ENCODE peak calls at places on chromosomes 11 and 22, in five cellular contexts. T is A549, H is HepG2, F is endothelial cell of umbilical vein, U is K562. M is an unnamed sample.

GRCh38 chr11:126405906-126406305 is 50.4 kb downstream of the ST3GAL4 start:
- DNase-seq in F (no peak), U (no peak), H (no peak), T (no peak), M (no peak)

GRCh38 chr22:38751066-38751421 is 4.8 kb downstream of the SUN2 start:
- DNase-seq in H (no peak), U (no peak), T (no peak), F (no peak), M (no peak)

GRCh38 chr11:66337103-66337899 is 1.1 kb upstream of the RIN1 start:
- DNase-seq in U (no peak), H (no peak), T (no peak), F (no peak), M (peak; percentile 44)

GRCh38 chr11:44651535-44652130 is 75.1 kb upstream of the TSPAN18 start:
- DNase-seq in F (peak; percentile 60), T (no peak), H (no peak), U (no peak), M (no peak)

GRCh38 chr11:124942446-124943202 is 6.8 kb upstream of the HEPACAM start:
- DNase-seq in T (no peak), H (peak; percentile 83), U (no peak), F (no peak), M (no peak)

GRCh38 chr11:123543796-123544195 is 110.6 kb downstream of the SCN3B start:
- DNase-seq in H (no peak), U (no peak), T (no peak), F (peak; percentile 52), M (no peak)

GRCh38 chr22:41548830-41549211 is 4.6 kb upstream of the POLR3H start:
- DNase-seq in T (no peak), F (no peak), H (no peak), U (no peak), M (no peak)

GRCh38 chr22:30555282-30556210 is 9.0 kb upstream of the SEC14L6 start:
- DNase-seq in H (no peak), U (no peak), F (no peak), T (no peak), M (no peak)

GRCh38 chr11:32829680-32830412 is at the start of gene PRRG4:
- DNase-seq in U (no peak), H (no peak), F (no peak), T (peak; percentile 35), M (peak; percentile 80)

GRCh38 chr11:131910491-131911387 is 540.3 kb downstream of the NTM start:
- DNase-seq in F (peak; percentile 43), U (no peak), H (no peak), T (peak; percentile 3), M (peak; percentile 74)

GRCh38 chr11:2193099-2193886 is 21.7 kb upstream of the TH start:
- DNase-seq in U (peak; percentile 67), F (no peak), T (no peak), H (no peak), M (no peak)

GRCh38 chr11:54927704-54928103 is 221.1 kb downstream of the OR4A5 start:
- DNase-seq in T (no peak), F (no peak), H (no peak), U (no peak), M (no peak)

GRCh38 chr11:124894606-124895430 is 2.8 kb downstream of the ROBO4 start:
- DNase-seq in H (no peak), F (no peak), U (no peak), T (no peak), M (no peak)

GRCh38 chr11:119758291-119758690 is 29.3 kb upstream of the NECTIN1 start:
- DNase-seq in T (no peak), H (no peak), F (no peak), U (no peak), M (no peak)
- TF ChIP-seq CTCF in T (no peak), H (no peak), F (no peak), U (no peak), M (no peak)

DNA sequence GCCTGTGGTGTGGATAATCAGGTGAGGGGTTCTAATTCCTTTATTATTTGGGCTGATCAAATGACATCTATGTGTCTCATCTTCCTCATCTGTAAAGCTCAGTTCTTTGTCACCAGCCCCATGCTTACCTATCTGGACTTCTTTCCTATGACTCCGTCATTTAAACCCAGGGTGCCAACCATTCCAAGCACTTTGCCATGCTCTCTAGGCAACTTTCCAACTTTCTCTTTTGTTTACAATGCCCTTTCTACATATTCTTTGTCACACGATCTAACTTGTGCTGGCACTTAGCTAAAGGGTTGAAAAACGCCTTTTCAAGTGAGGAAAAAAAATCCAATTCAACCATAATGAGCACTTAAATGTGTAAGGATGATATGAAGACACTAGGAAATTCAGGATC is 27.9 kb downstream of the EXPH5 start:
- DNase-seq in U (no peak), T (no peak), H (no peak), F (no peak), M (no peak)
- TF ChIP-seq JUN in U (no peak), T (no peak), H (no peak), F (no peak), M (no peak)

GRCh38 chr11:95714853-95715776 is 74.5 kb downstream of the FAM76B start:
- DNase-seq in F (no peak), T (no peak), H (no peak), U (no peak), M (no peak)

GRCh38 chr11:95716266-95716665 is 73.3 kb downstream of the FAM76B start:
- DNase-seq in U (no peak), T (no peak), H (no peak), F (no peak), M (no peak)

GRCh38 chr11:95720219-95720618 is 69.4 kb downstream of the FAM76B start:
- DNase-seq in U (no peak), F (no peak), T (no peak), H (no peak), M (no peak)

GRCh38 chr11:95715777-95716241 is 73.8 kb downstream of the FAM76B start:
- DNase-seq in H (peak; percentile 3), F (peak; percentile 90), U (no peak), T (no peak), M (no peak)

GRCh38 chr11:95717314-95717713 is 72.3 kb downstream of the FAM76B start:
- DNase-seq in T (no peak), H (no peak), U (no peak), F (no peak), M (no peak)
- H3K4me2 ChIP-seq in T (no peak overlapping the region), H (no peak overlapping the region), U (no peak overlapping the region), F (no peak overlapping the region), M (no peak overlapping the region)

DNA sequence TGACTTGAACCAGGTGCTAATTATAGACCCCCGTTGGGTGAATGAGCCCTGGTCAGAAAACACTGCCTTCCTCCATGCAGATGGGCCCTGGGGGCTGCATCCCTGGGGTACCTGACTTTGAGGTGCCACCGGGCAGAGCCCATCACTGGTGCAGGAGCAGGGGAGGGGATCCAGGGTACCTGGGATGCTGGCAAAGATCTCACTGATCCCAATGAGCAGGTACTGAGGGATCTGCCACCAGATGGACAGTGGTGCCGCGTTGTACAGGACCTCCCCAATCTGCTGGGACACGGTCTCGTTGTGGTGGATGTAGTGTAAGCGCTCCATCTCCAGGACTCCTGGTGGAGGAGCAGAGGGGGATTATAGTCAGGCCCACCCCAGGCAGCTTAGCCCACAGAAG is 12.7 kb downstream of the SLC15A3 start:
- DNase-seq in F (no peak), U (no peak), T (no peak), H (no peak), M (no peak)
- TF ChIP-seq CTCF in F (no peak), U (no peak), T (no peak), H (no peak), M (no peak)

GRCh38 chr11:134738581-134738980 is 326.5 kb upstream of the B3GAT1 start:
- DNase-seq in U (no peak), T (no peak), H (no peak), F (no peak), M (no peak)
- TF ChIP-seq JUN in U (no peak), T (no peak), H (no peak), F (no peak), M (no peak)

M was measured in H1.